ENCODE peak calls at places on chromosomes 2 and 18, in eight cellular contexts. One of them, this sample, is unnamed.

GRCh38 chr2:190947139-190947538 is 66.5 kb downstream of the GLS start:
- DNase-seq in left ventricle myocardium inferior: no peak
- DNase-seq in ascending aorta: no peak
- DNase-seq in right lobe of liver: no peak
- DNase-seq in upper lobe of right lung: no peak
- DNase-seq in kidney: no peak
- DNase-seq in AG04450: no peak
- DNase-seq in HCT116: no peak
- DNase-seq in this sample: no peak

GRCh38 chr2:221060335-221060734 is 511.8 kb downstream of the EPHA4 start:
- DNase-seq in left ventricle myocardium inferior: no peak
- DNase-seq in kidney: no peak
- DNase-seq in right lobe of liver: no peak
- DNase-seq in ascending aorta: no peak
- DNase-seq in upper lobe of right lung: no peak
- DNase-seq in HCT116: no peak
- DNase-seq in AG04450: peak
- DNase-seq in this sample: no peak

GRCh38 chr2:73114273-73114867 is 1.6 kb upstream of the RAB11FIP5 start:
- DNase-seq in ascending aorta: no peak
- DNase-seq in HCT116: no peak
- DNase-seq in kidney: no peak
- DNase-seq in AG04450: no peak
- DNase-seq in left ventricle myocardium inferior: no peak
- DNase-seq in upper lobe of right lung: no peak
- DNase-seq in right lobe of liver: no peak
- DNase-seq in this sample: no peak

GRCh38 chr18:53566622-53567021 is 657.8 kb downstream of the MBD2 start:
- DNase-seq in HCT116: no peak
- DNase-seq in kidney: no peak
- DNase-seq in ascending aorta: no peak
- DNase-seq in upper lobe of right lung: no peak
- DNase-seq in AG04450: no peak
- DNase-seq in right lobe of liver: no peak
- DNase-seq in left ventricle myocardium inferior: no peak
- DNase-seq in this sample: no peak

GRCh38 chr2:43539991-43540860 is 55.6 kb downstream of the THADA start:
- DNase-seq in ascending aorta: peak
- DNase-seq in HCT116: no peak
- DNase-seq in upper lobe of right lung: no peak
- DNase-seq in AG04450: peak
- DNase-seq in kidney: peak
- DNase-seq in right lobe of liver: peak
- DNase-seq in left ventricle myocardium inferior: peak
- DNase-seq in this sample: peak

GRCh38 chr2:77102927-77103326 is 419.2 kb downstream of the LRRTM4 start:
- DNase-seq in upper lobe of right lung: no peak
- DNase-seq in left ventricle myocardium inferior: no peak
- DNase-seq in HCT116: no peak
- DNase-seq in right lobe of liver: no peak
- DNase-seq in ascending aorta: no peak
- DNase-seq in kidney: no peak
- DNase-seq in AG04450: no peak
- DNase-seq in this sample: no peak

GRCh38 chr2:88666576-88666975 is 24.9 kb upstream of the RPIA start:
- DNase-seq in HCT116: no peak
- DNase-seq in upper lobe of right lung: no peak
- DNase-seq in kidney: no peak
- DNase-seq in right lobe of liver: peak
- DNase-seq in left ventricle myocardium inferior: no peak
- DNase-seq in AG04450: no peak
- DNase-seq in ascending aorta: no peak
- DNase-seq in this sample: no peak

GRCh38 chr2:48406950-48407349 is 123.0 kb upstream of the STON1 start:
- DNase-seq in AG04450: no peak
- DNase-seq in HCT116: no peak
- DNase-seq in kidney: no peak
- DNase-seq in right lobe of liver: no peak
- DNase-seq in left ventricle myocardium inferior: no peak
- DNase-seq in upper lobe of right lung: no peak
- DNase-seq in ascending aorta: no peak
- DNase-seq in this sample: no peak

GRCh38 chr2:104412384-104412783 is 441.5 kb upstream of the POU3F3 start:
- DNase-seq in upper lobe of right lung: no peak
- DNase-seq in AG04450: no peak
- DNase-seq in kidney: no peak
- DNase-seq in left ventricle myocardium inferior: no peak
- DNase-seq in HCT116: no peak
- DNase-seq in ascending aorta: no peak
- DNase-seq in right lobe of liver: peak
- DNase-seq in this sample: peak

GRCh38 chr18:45997689-45998088 is 30.6 kb upstream of the EPG5 start:
- DNase-seq in upper lobe of right lung: no peak
- DNase-seq in kidney: no peak
- DNase-seq in AG04450: no peak
- DNase-seq in HCT116: no peak
- DNase-seq in right lobe of liver: no peak
- DNase-seq in left ventricle myocardium inferior: no peak
- DNase-seq in ascending aorta: no peak
- DNase-seq in this sample: no peak

GRCh38 chr18:12401881-12402280 is 5.8 kb upstream of the PRELID3A start:
- DNase-seq in right lobe of liver: no peak
- DNase-seq in AG04450: no peak
- DNase-seq in upper lobe of right lung: peak
- DNase-seq in left ventricle myocardium inferior: no peak
- DNase-seq in HCT116: no peak
- DNase-seq in kidney: no peak
- DNase-seq in ascending aorta: no peak
- DNase-seq in this sample: no peak

GRCh38 chr2:131394147-131394931 is 30.4 kb upstream of the RAB6D start:
- DNase-seq in AG04450: no peak
- DNase-seq in right lobe of liver: no peak
- DNase-seq in HCT116: no peak
- DNase-seq in ascending aorta: no peak
- DNase-seq in kidney: peak
- DNase-seq in upper lobe of right lung: no peak
- DNase-seq in left ventricle myocardium inferior: no peak
- DNase-seq in this sample: no peak

GRCh38 chr2:62158444-62159121 is 37.3 kb upstream of the B3GNT2 start:
- DNase-seq in ascending aorta: no peak
- DNase-seq in right lobe of liver: no peak
- DNase-seq in AG04450: no peak
- DNase-seq in left ventricle myocardium inferior: peak
- DNase-seq in kidney: no peak
- DNase-seq in upper lobe of right lung: no peak
- DNase-seq in HCT116: no peak
- DNase-seq in this sample: no peak

GRCh38 chr2:10533811-10534321 is 85.7 kb upstream of the ODC1 start:
- DNase-seq in HCT116: no peak
- DNase-seq in right lobe of liver: peak
- DNase-seq in upper lobe of right lung: no peak
- DNase-seq in AG04450: no peak
- DNase-seq in left ventricle myocardium inferior: no peak
- DNase-seq in ascending aorta: no peak
- DNase-seq in kidney: peak
- DNase-seq in this sample: no peak

DNA sequence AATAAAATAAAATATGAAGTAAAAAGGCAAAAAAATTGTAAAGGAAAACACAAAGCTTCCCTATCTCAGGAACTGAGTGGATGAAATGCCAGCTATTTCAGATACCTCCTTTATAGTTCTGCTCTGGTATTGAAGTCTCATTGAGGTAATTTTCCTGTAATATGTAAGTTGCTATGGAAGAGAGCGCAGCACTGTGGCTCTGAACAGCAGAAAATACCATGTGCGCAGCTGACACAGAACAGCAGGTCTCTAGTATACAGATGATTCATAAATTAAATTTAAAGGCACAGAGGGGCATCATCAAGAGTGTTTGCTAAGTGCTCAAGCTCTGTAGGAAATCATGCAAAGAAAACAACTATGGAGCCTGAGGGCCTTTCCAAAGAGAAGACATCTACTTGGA is 315.3 kb upstream of the CDH7 start:
- DNase-seq in HCT116: no peak
- DNase-seq in left ventricle myocardium inferior: no peak
- DNase-seq in right lobe of liver: no peak
- DNase-seq in ascending aorta: no peak
- DNase-seq in upper lobe of right lung: no peak
- DNase-seq in AG04450: no peak
- DNase-seq in kidney: no peak
- DNase-seq in this sample: no peak
- TF ChIP-seq CTCF in HCT116: no peak
- TF ChIP-seq CTCF in left ventricle myocardium inferior: no peak
- TF ChIP-seq CTCF in right lobe of liver: no peak
- TF ChIP-seq CTCF in ascending aorta: no peak
- TF ChIP-seq CTCF in upper lobe of right lung: no peak
- TF ChIP-seq CTCF in AG04450: no peak
- TF ChIP-seq CTCF in kidney: no peak
- TF ChIP-seq CTCF in this sample: no peak

GRCh38 chr2:20487030-20487391 is 40.1 kb downstream of the RHOB start:
- DNase-seq in AG04450: no peak
- DNase-seq in HCT116: no peak
- DNase-seq in left ventricle myocardium inferior: no peak
- DNase-seq in ascending aorta: no peak
- DNase-seq in kidney: no peak
- DNase-seq in right lobe of liver: no peak
- DNase-seq in upper lobe of right lung: no peak
- DNase-seq in this sample: no peak

GRCh38 chr2:20488136-20488705 is 41.3 kb downstream of the RHOB start:
- DNase-seq in right lobe of liver: no peak
- DNase-seq in HCT116: no peak
- DNase-seq in AG04450: no peak
- DNase-seq in upper lobe of right lung: peak
- DNase-seq in left ventricle myocardium inferior: no peak
- DNase-seq in ascending aorta: no peak
- DNase-seq in kidney: no peak
- DNase-seq in this sample: no peak

GRCh38 chr2:20487392-20488135 is 40.7 kb downstream of the RHOB start:
- DNase-seq in ascending aorta: no peak
- DNase-seq in right lobe of liver: no peak
- DNase-seq in upper lobe of right lung: peak
- DNase-seq in left ventricle myocardium inferior: no peak
- DNase-seq in kidney: no peak
- DNase-seq in AG04450: no peak
- DNase-seq in HCT116: no peak
- DNase-seq in this sample: no peak

GRCh38 chr2:20490300-20491181 is 43.7 kb downstream of the RHOB start:
- DNase-seq in AG04450: peak
- DNase-seq in right lobe of liver: no peak
- DNase-seq in upper lobe of right lung: peak
- DNase-seq in HCT116: no peak
- DNase-seq in kidney: peak
- DNase-seq in ascending aorta: no peak
- DNase-seq in left ventricle myocardium inferior: peak
- DNase-seq in this sample: no peak

GRCh38 chr2:20488782-20489181 is 41.9 kb downstream of the RHOB start:
- DNase-seq in kidney: no peak
- DNase-seq in right lobe of liver: no peak
- DNase-seq in upper lobe of right lung: peak
- DNase-seq in HCT116: no peak
- DNase-seq in AG04450: no peak
- DNase-seq in ascending aorta: no peak
- DNase-seq in left ventricle myocardium inferior: no peak
- DNase-seq in this sample: no peak
- H3K27ac ChIP-seq in kidney: no peak
- H3K27ac ChIP-seq in right lobe of liver: no peak
- H3K27ac ChIP-seq in upper lobe of right lung: no peak
- H3K27ac ChIP-seq in HCT116: no peak
- H3K27ac ChIP-seq in AG04450: no peak
- H3K27ac ChIP-seq in ascending aorta: peak
- H3K27ac ChIP-seq in left ventricle myocardium inferior: peak
- H3K27ac ChIP-seq in this sample: peak

GRCh38 chr18:7303306-7303705 is 72.4 kb downstream of the LRRC30 start:
- DNase-seq in upper lobe of right lung: no peak
- DNase-seq in ascending aorta: no peak
- DNase-seq in kidney: no peak
- DNase-seq in left ventricle myocardium inferior: no peak
- DNase-seq in right lobe of liver: no peak
- DNase-seq in AG04450: no peak
- DNase-seq in HCT116: no peak
- DNase-seq in this sample: no peak

GRCh38 chr18:7303751-7304370 is 73.0 kb downstream of the LRRC30 start:
- DNase-seq in AG04450: no peak
- DNase-seq in ascending aorta: no peak
- DNase-seq in kidney: no peak
- DNase-seq in right lobe of liver: no peak
- DNase-seq in upper lobe of right lung: no peak
- DNase-seq in HCT116: no peak
- DNase-seq in left ventricle myocardium inferior: no peak
- DNase-seq in this sample: no peak

GRCh38 chr18:7300971-7301553 is 70.2 kb downstream of the LRRC30 start:
- DNase-seq in ascending aorta: no peak
- DNase-seq in left ventricle myocardium inferior: no peak
- DNase-seq in right lobe of liver: no peak
- DNase-seq in upper lobe of right lung: no peak
- DNase-seq in kidney: no peak
- DNase-seq in AG04450: no peak
- DNase-seq in HCT116: no peak
- DNase-seq in this sample: peak

GRCh38 chr18:7298149-7298548 is 67.3 kb downstream of the LRRC30 start:
- DNase-seq in ascending aorta: no peak
- DNase-seq in upper lobe of right lung: no peak
- DNase-seq in kidney: no peak
- DNase-seq in right lobe of liver: no peak
- DNase-seq in left ventricle myocardium inferior: no peak
- DNase-seq in AG04450: no peak
- DNase-seq in HCT116: no peak
- DNase-seq in this sample: no peak
- TF ChIP-seq CTCF in ascending aorta: no peak
- TF ChIP-seq CTCF in upper lobe of right lung: no peak
- TF ChIP-seq CTCF in kidney: no peak
- TF ChIP-seq CTCF in right lobe of liver: no peak
- TF ChIP-seq CTCF in left ventricle myocardium inferior: no peak
- TF ChIP-seq CTCF in AG04450: no peak
- TF ChIP-seq CTCF in HCT116: no peak
- TF ChIP-seq CTCF in this sample: no peak

GRCh38 chr18:23225518-23225917 is 90.2 kb downstream of the CABLES1 start:
- DNase-seq in kidney: no peak
- DNase-seq in HCT116: no peak
- DNase-seq in upper lobe of right lung: no peak
- DNase-seq in left ventricle myocardium inferior: no peak
- DNase-seq in right lobe of liver: no peak
- DNase-seq in ascending aorta: no peak
- DNase-seq in AG04450: peak
- DNase-seq in this sample: no peak

GRCh38 chr18:23228102-23229051 is 93.1 kb downstream of the CABLES1 start:
- DNase-seq in right lobe of liver: no peak
- DNase-seq in AG04450: no peak
- DNase-seq in HCT116: no peak
- DNase-seq in left ventricle myocardium inferior: peak
- DNase-seq in ascending aorta: no peak
- DNase-seq in kidney: no peak
- DNase-seq in upper lobe of right lung: no peak
- DNase-seq in this sample: no peak

GRCh38 chr18:23226930-23227728 is 91.8 kb downstream of the CABLES1 start:
- DNase-seq in AG04450: peak
- DNase-seq in left ventricle myocardium inferior: peak
- DNase-seq in right lobe of liver: no peak
- DNase-seq in HCT116: no peak
- DNase-seq in upper lobe of right lung: no peak
- DNase-seq in ascending aorta: no peak
- DNase-seq in kidney: no peak
- DNase-seq in this sample: peak

GRCh38 chr18:23227729-23228075 is 92.4 kb downstream of the CABLES1 start:
- DNase-seq in right lobe of liver: no peak
- DNase-seq in AG04450: no peak
- DNase-seq in left ventricle myocardium inferior: no peak
- DNase-seq in ascending aorta: no peak
- DNase-seq in upper lobe of right lung: no peak
- DNase-seq in kidney: no peak
- DNase-seq in HCT116: no peak
- DNase-seq in this sample: no peak

GRCh38 chr18:23226386-23226785 is 91.1 kb downstream of the CABLES1 start:
- DNase-seq in upper lobe of right lung: no peak
- DNase-seq in left ventricle myocardium inferior: no peak
- DNase-seq in AG04450: no peak
- DNase-seq in kidney: no peak
- DNase-seq in ascending aorta: no peak
- DNase-seq in right lobe of liver: no peak
- DNase-seq in HCT116: no peak
- DNase-seq in this sample: no peak
- H3K27ac ChIP-seq in upper lobe of right lung: peak
- H3K27ac ChIP-seq in left ventricle myocardium inferior: peak
- H3K27ac ChIP-seq in AG04450: peak
- H3K27ac ChIP-seq in kidney: no peak
- H3K27ac ChIP-seq in ascending aorta: peak
- H3K27ac ChIP-seq in right lobe of liver: no peak
- H3K27ac ChIP-seq in HCT116: no peak
- H3K27ac ChIP-seq in this sample: no peak